ENCODE peak calls at places on chromosomes 12 and 14, in six cellular contexts. C, W, F, L, A and X are unnamed samples.

GRCh38 chr12:4034926-4035325 is 161.7 kb upstream of the PARP11 start:
- DNase-seq in C (no peak), W (no peak), F (no peak), L (no peak), A (peak; percentile 85), X (no peak)

GRCh38 chr12:46383654-46384450 is 11.3 kb upstream of the SLC38A2 start:
- DNase-seq in C (peak; percentile 69), W (peak; percentile 60), F (peak; percentile 95), L (no peak), A (peak; percentile 98), X (peak; percentile 31)

GRCh38 chr12:23113781-23114180 is 488.8 kb downstream of the ETNK1 start:
- DNase-seq in C (no peak), W (no peak), F (no peak), L (no peak), A (no peak), X (no peak)

GRCh38 chr12:52231305-52232232 is 1.5 kb upstream of the KRT7 start:
- DNase-seq in C (peak; percentile 71), W (no peak), F (no peak), L (no peak), A (no peak), X (no peak)

GRCh38 chr14:99261916-99262787 is 9.8 kb downstream of the BCL11B start:
- DNase-seq in C (no peak), W (no peak), F (no peak), L (no peak), A (no peak), X (no peak)

GRCh38 chr14:88765130-88765529 is 27.6 kb downstream of the EML5 start:
- DNase-seq in C (no peak), W (no peak), F (no peak), L (no peak), A (no peak), X (no peak)

GRCh38 chr12:93453633-93454032 is 11.9 kb upstream of the UBE2N start:
- DNase-seq in C (no peak), W (no peak), F (no peak), L (no peak), A (peak; percentile 32), X (no peak)

GRCh38 chr12:32047357-32047828 is 59.3 kb upstream of the BICD1 start:
- DNase-seq in C (no peak), W (no peak), F (no peak), L (no peak), A (no peak), X (no peak)

GRCh38 chr12:43662736-43663135 is 95.9 kb downstream of the PUS7L start:
- DNase-seq in C (no peak), W (no peak), F (no peak), L (no peak), A (no peak), X (no peak)

GRCh38 chr12:3145546-3146310 is 68.5 kb downstream of the TSPAN9 start:
- DNase-seq in C (no peak), W (no peak), F (no peak), L (no peak), A (no peak), X (no peak)

GRCh38 chr14:23006544-23007419 is 3.2 kb downstream of the C14orf93 start:
- DNase-seq in C (peak; percentile 96), W (peak; percentile 92), F (peak; percentile 96), L (peak; percentile 95), A (peak; percentile 99), X (peak; percentile 93)

GRCh38 chr12:109795023-109795422 is 38.2 kb downstream of the TRPV4 start:
- DNase-seq in C (no peak), W (no peak), F (no peak), L (no peak), A (peak; percentile 72), X (no peak)

GRCh38 chr12:22700126-22700525 is 75.2 kb downstream of the ETNK1 start:
- DNase-seq in C (no peak), W (no peak), F (no peak), L (no peak), A (no peak), X (no peak)

GRCh38 chr12:96901175-96901574 is 5.9 kb upstream of the NEDD1 start:
- DNase-seq in C (no peak), W (no peak), F (no peak), L (no peak), A (no peak), X (no peak)

GRCh38 chr12:124520258-124520657 is 47.2 kb downstream of the NCOR2 start:
- DNase-seq in C (peak; percentile 47), W (no peak), F (no peak), L (no peak), A (no peak), X (no peak)

GRCh38 chr12:52438305-52439301 is 4.4 kb upstream of the KRT75 start:
- DNase-seq in C (no peak), W (no peak), F (no peak), L (no peak), A (no peak), X (no peak)

GRCh38 chr12:55938826-55939501 is 8.0 kb downstream of the DGKA start:
- DNase-seq in C (no peak), W (no peak), F (no peak), L (no peak), A (no peak), X (no peak)

GRCh38 chr12:67586951-67587350 is 61.6 kb upstream of the DYRK2 start:
- DNase-seq in C (no peak), W (no peak), F (no peak), L (no peak), A (no peak), X (no peak)

GRCh38 chr14:33098016-33098415 is 159.3 kb downstream of the NPAS3 start:
- DNase-seq in C (no peak), W (no peak), F (no peak), L (no peak), A (no peak), X (no peak)

GRCh38 chr12:44019118-44019517 is 183.2 kb downstream of the TMEM117 start:
- DNase-seq in C (no peak), W (no peak), F (no peak), L (no peak), A (no peak), X (no peak)

GRCh38 chr14:37890095-37890494 is 294.7 kb downstream of the TTC6 start:
- DNase-seq in C (no peak), W (no peak), F (no peak), L (no peak), A (no peak), X (no peak)
- TF ChIP-seq CTCF in C (peak; percentile 35), W (peak; percentile 47), F (no peak), L (peak; percentile 33), A (peak; percentile 20), X (peak; percentile 53)

GRCh38 chr12:114011711-114012110 is 45.6 kb upstream of the RBM19 start:
- DNase-seq in C (no peak), W (no peak), F (no peak), L (no peak), A (no peak), X (no peak)

GRCh38 chr12:114004402-114004801 is 38.3 kb upstream of the RBM19 start:
- DNase-seq in C (no peak), W (no peak), F (no peak), L (no peak), A (no peak), X (no peak)

GRCh38 chr12:114001731-114002340 is 35.7 kb upstream of the RBM19 start:
- DNase-seq in C (no peak), W (no peak), F (no peak), L (no peak), A (no peak), X (no peak)

GRCh38 chr12:114003286-114003685 is 37.2 kb upstream of the RBM19 start:
- DNase-seq in C (no peak), W (no peak), F (no peak), L (no peak), A (no peak), X (no peak)

GRCh38 chr12:114006482-114007425 is 40.6 kb upstream of the RBM19 start:
- DNase-seq in C (no peak), W (no peak), F (no peak), L (no peak), A (no peak), X (no peak)
- TF ChIP-seq CTCF in C (no peak), W (no peak), F (no peak), L (no peak), A (no peak), X (no peak)

GRCh38 chr14:20656274-20656673 is 14.8 kb upstream of the OR6S1 start:
- DNase-seq in C (no peak), W (no peak), F (no peak), L (no peak), A (no peak), X (no peak)

GRCh38 chr14:20658246-20658645 is 16.8 kb upstream of the OR6S1 start:
- DNase-seq in C (no peak), W (no peak), F (no peak), L (no peak), A (no peak), X (no peak)

GRCh38 chr14:20659813-20660395 is 18.4 kb upstream of the OR6S1 start:
- DNase-seq in C (no peak), W (no peak), F (no peak), L (no peak), A (no peak), X (no peak)

GRCh38 chr14:20655851-20656250 is 14.4 kb upstream of the OR6S1 start:
- DNase-seq in C (no peak), W (no peak), F (no peak), L (no peak), A (no peak), X (no peak)

DNA sequence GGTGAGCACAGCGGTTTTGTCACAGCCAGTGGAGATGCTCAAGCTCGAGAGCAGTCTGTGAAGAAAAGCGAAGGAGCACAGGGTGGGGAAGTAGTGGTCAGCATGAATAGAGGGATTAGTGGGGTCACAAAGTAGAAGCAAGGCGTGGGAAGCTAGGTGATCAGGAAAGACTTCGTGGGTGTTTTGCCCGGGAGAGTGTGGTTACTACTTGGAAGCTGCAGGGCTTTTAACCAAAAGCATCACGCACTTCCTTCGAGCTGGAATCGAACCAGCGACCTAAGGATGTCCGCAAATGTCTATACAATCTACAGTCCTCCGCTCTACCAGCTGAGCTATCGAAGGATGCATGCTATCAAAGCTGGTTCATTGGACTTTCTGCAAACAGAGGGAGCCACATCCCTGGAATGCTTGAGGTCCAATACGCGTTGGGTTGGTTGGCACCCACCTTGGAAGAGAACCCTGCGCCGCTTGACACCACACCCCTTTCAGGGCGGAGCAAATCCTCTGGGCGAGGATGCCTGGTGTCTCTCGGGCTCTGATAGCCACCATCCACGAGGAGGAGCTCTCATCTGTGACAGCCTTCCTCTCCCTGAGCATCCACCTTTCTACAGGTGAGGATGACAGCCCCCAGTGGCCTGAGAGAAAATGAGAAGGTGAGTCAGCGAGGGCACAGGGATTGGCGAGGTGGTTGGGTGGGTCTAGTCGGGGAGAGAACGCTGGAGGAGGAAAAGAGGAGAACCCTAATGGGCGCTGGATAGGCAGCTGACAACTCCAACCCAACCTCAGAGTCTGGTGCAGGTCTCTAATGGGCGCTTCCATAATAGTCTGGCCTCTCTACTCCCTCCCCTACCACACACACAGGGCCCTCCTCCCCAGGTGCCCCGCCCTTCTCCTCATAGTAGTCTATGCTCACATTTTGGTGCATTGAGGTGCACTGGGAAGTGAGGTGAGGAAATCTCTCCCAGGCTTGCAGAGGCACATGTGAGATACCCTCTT is 16.0 kb upstream of the OR6S1 start:
- DNase-seq in C (peak; percentile 38), W (peak; percentile 19), F (no peak), L (no peak), A (peak; percentile 7), X (no peak)
- TF ChIP-seq CTCF in C (no peak), W (no peak), F (no peak), L (peak; percentile 33), A (no peak), X (no peak)

DNA sequence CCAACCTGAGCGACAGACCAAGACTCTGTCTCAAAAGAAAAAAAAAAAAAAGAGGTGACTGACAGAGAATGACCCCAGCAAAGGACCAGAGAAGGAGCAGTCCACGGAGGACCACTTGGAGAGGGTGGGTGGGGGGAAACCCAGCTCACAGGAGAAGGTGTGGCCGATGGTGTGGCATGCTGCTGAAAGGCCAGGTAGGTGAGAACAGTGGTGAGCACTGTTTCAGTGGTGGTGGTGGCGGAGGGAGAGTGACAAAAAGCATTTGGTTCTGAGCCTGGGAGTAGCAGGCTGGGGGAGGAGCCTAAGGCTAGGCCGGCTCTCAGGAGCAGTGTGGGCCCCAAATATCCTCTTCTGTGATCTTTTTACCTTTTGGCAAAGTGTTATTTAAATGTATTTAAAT is 63.8 kb downstream of the IRF2BPL start:
- DNase-seq in C (no peak), W (no peak), F (no peak), L (no peak), A (no peak), X (no peak)
- TF ChIP-seq CTCF in C (no peak), W (no peak), F (no peak), L (no peak), A (no peak), X (no peak)